ENCODE peak calls at places on chromosomes 7 and 10, in eight cellular contexts. A, O, P, S, T, N, Z and F are unnamed samples.

GRCh38 chr7:130345106-130345505 is 490 bp downstream of the CPA5 start:
- DNase-seq in A (no peak), O (no peak), P (no peak), S (no peak), T (no peak), N (no peak), Z (no peak), F (no peak)

GRCh38 chr10:22437620-22438588 is 92.6 kb downstream of the SPAG6 start:
- DNase-seq in A (peak; percentile 30), O (no peak), P (peak; percentile 8), S (no peak), T (no peak), N (no peak), Z (no peak), F (no peak)

GRCh38 chr7:15007507-15007906 is 105.0 kb upstream of the DGKB start:
- DNase-seq in A (no peak), O (no peak), P (no peak), S (no peak), T (peak; percentile 8), N (no peak), Z (peak; percentile 26), F (peak; percentile 19)

GRCh38 chr10:75540357-75541335 is 109.2 kb downstream of the LRMDA start:
- DNase-seq in A (no peak), O (no peak), P (no peak), S (no peak), T (peak; percentile 50), N (no peak), Z (no peak), F (no peak)

GRCh38 chr10:43263551-43264323 is 3.1 kb downstream of the RASGEF1A start:
- DNase-seq in A (no peak), O (no peak), P (no peak), S (no peak), T (no peak), N (no peak), Z (no peak), F (no peak)

GRCh38 chr10:62618576-62619408 is 185.7 kb upstream of the ADO start:
- DNase-seq in A (peak; percentile 23), O (no peak), P (no peak), S (peak; percentile 76), T (peak; percentile 61), N (no peak), Z (no peak), F (no peak)

GRCh38 chr10:24452030-24452429 is 243.1 kb downstream of the KIAA1217 start:
- DNase-seq in A (no peak), O (no peak), P (no peak), S (no peak), T (no peak), N (no peak), Z (peak; percentile 28), F (no peak)

GRCh38 chr10:123140164-123140982 is 4.6 kb downstream of the HMX3 start:
- DNase-seq in A (no peak), O (no peak), P (no peak), S (no peak), T (no peak), N (no peak), Z (no peak), F (no peak)

GRCh38 chr10:14439451-14440259 is 108.9 kb upstream of the FRMD4A start:
- DNase-seq in A (no peak), O (no peak), P (no peak), S (peak; percentile 2), T (no peak), N (no peak), Z (no peak), F (no peak)

GRCh38 chr10:52890281-52890680 is 117.7 kb upstream of the MBL2 start:
- DNase-seq in A (no peak), O (no peak), P (no peak), S (no peak), T (no peak), N (no peak), Z (no peak), F (no peak)

GRCh38 chr10:132202070-132202970 is 15.6 kb downstream of the DPYSL4 start:
- DNase-seq in A (no peak), O (no peak), P (no peak), S (no peak), T (no peak), N (no peak), Z (no peak), F (no peak)

GRCh38 chr7:26930845-26931244 is 66.5 kb upstream of the SKAP2 start:
- DNase-seq in A (no peak), O (no peak), P (no peak), S (no peak), T (no peak), N (no peak), Z (no peak), F (no peak)

GRCh38 chr7:106015586-106016218 is 52.6 kb downstream of the CDHR3 start:
- DNase-seq in A (no peak), O (peak; percentile 72), P (no peak), S (no peak), T (no peak), N (peak; percentile 20), Z (no peak), F (no peak)

GRCh38 chr7:128909605-128910568 is 622 bp downstream of the KCP start:
- DNase-seq in A (peak; percentile 86), O (no peak), P (no peak), S (no peak), T (no peak), N (no peak), Z (no peak), F (no peak)

GRCh38 chr7:4100148-4100547 is 581.9 kb upstream of the FOXK1 start:
- DNase-seq in A (no peak), O (no peak), P (no peak), S (no peak), T (no peak), N (no peak), Z (no peak), F (no peak)

GRCh38 chr7:89308535-89308934 is 513.0 kb upstream of the TEX47 start:
- DNase-seq in A (no peak), O (no peak), P (no peak), S (no peak), T (no peak), N (no peak), Z (no peak), F (no peak)

GRCh38 chr7:101201695-101202602 is 1.1 kb upstream of the MOGAT3 start:
- DNase-seq in A (no peak), O (no peak), P (no peak), S (no peak), T (no peak), N (no peak), Z (peak; percentile 83), F (no peak)

GRCh38 chr7:120582916-120583315 is 275.0 kb downstream of the TSPAN12 start:
- DNase-seq in A (no peak), O (no peak), P (no peak), S (no peak), T (no peak), N (no peak), Z (no peak), F (no peak)

GRCh38 chr7:79241288-79242055 is 212.0 kb downstream of the MAGI2 start:
- DNase-seq in A (no peak), O (no peak), P (no peak), S (no peak), T (no peak), N (no peak), Z (no peak), F (no peak)

GRCh38 chr10:86301971-86302370 is 64.6 kb downstream of the GRID1 start:
- DNase-seq in A (no peak), O (no peak), P (no peak), S (no peak), T (no peak), N (no peak), Z (no peak), F (no peak)

GRCh38 chr10:76553700-76554470 is 1083.7 kb downstream of the KCNMA1 start:
- DNase-seq in A (no peak), O (no peak), P (no peak), S (no peak), T (no peak), N (no peak), Z (no peak), F (no peak)

GRCh38 chr10:13848530-13849425 is 262.0 kb downstream of the PRPF18 start:
- DNase-seq in A (no peak), O (peak; percentile 28), P (no peak), S (no peak), T (peak; percentile 58), N (no peak), Z (no peak), F (no peak)

GRCh38 chr10:112302335-112302734 is 19.1 kb downstream of the TECTB start:
- DNase-seq in A (no peak), O (no peak), P (no peak), S (no peak), T (no peak), N (no peak), Z (no peak), F (no peak)

GRCh38 chr7:152502813-152503790 is 67.3 kb upstream of the KMT2C start:
- DNase-seq in A (no peak), O (no peak), P (no peak), S (no peak), T (no peak), N (no peak), Z (no peak), F (no peak)

GRCh38 chr7:100801833-100802568 is 25.3 kb downstream of the EPHB4 start:
- DNase-seq in A (peak; percentile 96), O (no peak), P (no peak), S (no peak), T (no peak), N (peak; percentile 89), Z (peak; percentile 91), F (peak; percentile 88)

GRCh38 chr7:5510426-5511045 is 86.9 kb upstream of the TNRC18 start:
- DNase-seq in A (no peak), O (no peak), P (no peak), S (no peak), T (no peak), N (no peak), Z (no peak), F (no peak)

GRCh38 chr10:84329986-84330651 is 1.7 kb downstream of the CCSER2 start:
- DNase-seq in A (no peak), O (no peak), P (no peak), S (no peak), T (peak; percentile 81), N (no peak), Z (no peak), F (no peak)

GRCh38 chr7:53771701-53772100 is 736.3 kb downstream of the POM121L12 start:
- DNase-seq in A (no peak), O (no peak), P (no peak), S (no peak), T (no peak), N (no peak), Z (no peak), F (no peak)